ENCODE peak calls at places on chromosomes 11 and 22, in seven cellular contexts. H, J, D, U, V, I and P are unnamed samples.

GRCh38 chr11:79485694-79486093 is 44.9 kb upstream of the TENM4 start:
- DNase-seq in H (no peak), J (no peak), D (no peak), U (no peak), V (no peak), I (no peak), P (no peak)

GRCh38 chr11:5204787-5205186 is 4.3 kb upstream of the OR51V1 start:
- DNase-seq in H (no peak), J (no peak), D (no peak), U (peak), V (peak), I (no peak), P (peak)

GRCh38 chr11:69153661-69154060 is 2.1 kb upstream of the SMIM38 start:
- DNase-seq in H (no peak), J (no peak), D (no peak), U (no peak), V (no peak), I (no peak), P (no peak)

GRCh38 chr11:1060410-1060809 is 14.3 kb upstream of the MUC2 start:
- DNase-seq in H (no peak), J (no peak), D (no peak), U (no peak), V (no peak), I (no peak), P (no peak)

GRCh38 chr22:23772315-23773246 is at the start of gene MMP11:
- DNase-seq in H (peak), J (peak), D (peak), U (no peak), V (peak), I (peak), P (no peak)

GRCh38 chr11:131693756-131694155 is 323.3 kb downstream of the NTM start:
- DNase-seq in H (no peak), J (no peak), D (no peak), U (no peak), V (no peak), I (no peak), P (no peak)

GRCh38 chr11:11985016-11985715 is 23.3 kb downstream of the DKK3 start:
- DNase-seq in H (no peak), J (peak), D (no peak), U (peak), V (peak), I (no peak), P (no peak)

GRCh38 chr11:93000511-93001476 is 31.3 kb downstream of the MTNR1B start:
- DNase-seq in H (no peak), J (no peak), D (peak), U (peak), V (peak), I (no peak), P (no peak)

GRCh38 chr11:68693484-68693882 is 9.1 kb downstream of the GAL start:
- DNase-seq in H (no peak), J (no peak), D (no peak), U (no peak), V (no peak), I (no peak), P (no peak)

GRCh38 chr11:120331301-120331966 is 4.8 kb upstream of the ARHGEF12 start:
- DNase-seq in H (peak), J (peak), D (no peak), U (peak), V (peak), I (peak), P (no peak)

GRCh38 chr11:34327804-34328631 is 29.8 kb downstream of the ABTB2 start:
- DNase-seq in H (peak), J (no peak), D (no peak), U (no peak), V (peak), I (peak), P (no peak)

GRCh38 chr11:93484716-93485115 is 58.5 kb downstream of the SMCO4 start:
- DNase-seq in H (no peak), J (no peak), D (no peak), U (peak), V (peak), I (no peak), P (no peak)

GRCh38 chr22:35686298-35686697 is 31.4 kb upstream of the APOL5 start:
- DNase-seq in H (no peak), J (no peak), D (no peak), U (no peak), V (no peak), I (no peak), P (no peak)

GRCh38 chr11:57868491-57868890 is 106.9 kb downstream of the CTNND1 start:
- DNase-seq in H (no peak), J (no peak), D (no peak), U (no peak), V (no peak), I (no peak), P (no peak)

GRCh38 chr11:18785416-18785815 is 6.2 kb downstream of the PTPN5 start:
- DNase-seq in H (no peak), J (no peak), D (no peak), U (no peak), V (no peak), I (no peak), P (no peak)

GRCh38 chr11:44002191-44003093 is 45.3 kb upstream of the ACCSL start:
- DNase-seq in H (no peak), J (no peak), D (no peak), U (no peak), V (no peak), I (no peak), P (no peak)

GRCh38 chr22:23053912-23054530 is 16.3 kb upstream of the GNAZ start:
- DNase-seq in H (no peak), J (no peak), D (no peak), U (no peak), V (no peak), I (no peak), P (no peak)

GRCh38 chr11:15526032-15526431 is 411.3 kb downstream of the INSC start:
- DNase-seq in H (no peak), J (no peak), D (no peak), U (no peak), V (no peak), I (no peak), P (no peak)

GRCh38 chr22:49429066-49429465 is 398.6 kb downstream of the BRD1 start:
- DNase-seq in H (no peak), J (no peak), D (no peak), U (no peak), V (no peak), I (no peak), P (no peak)

GRCh38 chr11:62260261-62260953 is 9.6 kb upstream of the SCGB2A2 start:
- DNase-seq in H (no peak), J (no peak), D (no peak), U (no peak), V (no peak), I (no peak), P (no peak)
- H3K4me3 ChIP-seq in H (no peak), J (no peak), D (no peak), U (no peak), V (no peak), I (no peak), P (no peak)

GRCh38 chr22:47012589-47013365 is 250.3 kb downstream of the TBC1D22A start:
- DNase-seq in H (no peak), J (no peak), D (no peak), U (no peak), V (peak), I (no peak), P (no peak)
- TF ChIP-seq CTCF in H (peak), J (no peak), D (no peak), U (no peak), V (peak), I (no peak), P (no peak)

DNA sequence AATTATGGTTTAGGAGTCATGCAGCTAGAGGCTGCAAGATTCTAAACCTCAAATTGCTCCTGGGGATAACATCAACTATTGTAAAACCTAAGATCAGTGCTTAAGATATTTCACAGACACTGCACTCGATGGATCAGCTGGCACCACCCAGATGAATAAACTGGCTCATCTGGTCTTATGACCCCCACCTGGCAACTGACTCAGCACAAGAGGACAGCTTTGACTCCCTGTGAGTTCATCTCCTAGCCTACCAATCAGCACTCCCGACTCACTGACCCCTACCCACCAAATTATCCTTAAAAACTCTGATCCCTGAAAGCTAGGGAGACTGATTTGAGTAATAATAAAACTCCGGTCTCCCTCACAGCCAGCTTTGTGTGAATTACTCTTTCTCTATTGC is 782 bp upstream of the TTC12 start:
- DNase-seq in H (no peak), J (no peak), D (no peak), U (no peak), V (no peak), I (no peak), P (no peak)
- H3K4me3 ChIP-seq in H (peak), J (no peak), D (peak), U (no peak), V (no peak), I (no peak), P (peak)

GRCh38 chr11:102534261-102534872 is 3.8 kb upstream of the MMP7 start:
- DNase-seq in H (no peak), J (no peak), D (no peak), U (no peak), V (no peak), I (no peak), P (no peak)
- TF ChIP-seq CTCF in H (no peak), J (no peak), D (no peak), U (peak), V (peak), I (no peak), P (peak)